ENCODE peak calls at places on chromosomes 4 and X, in nine cellular contexts. I is endothelial cell of umbilical vein, S is GM12878, F is HCT116, C is A549, H is K562, R is SK-N-SH, P is HepG2, A is H1. Y is an unnamed sample.

GRCh38 chr4:148170408-148171385 is 271.5 kb downstream of the NR3C2 start:
- DNase-seq in A (no peak), R (no peak), F (peak), C (no peak), H (no peak), I (no peak), P (no peak), S (no peak), Y (no peak)

GRCh38 chrX:14884714-14885113 is 11.5 kb downstream of the MOSPD2 start:
- DNase-seq in H (no peak), F (no peak), P (no peak), S (no peak), A (no peak), C (no peak), I (no peak), R (no peak), Y (no peak)

GRCh38 chr4:69787879-69788278 is 27.5 kb upstream of the SULT1B1 start:
- DNase-seq in C (no peak), H (no peak), A (no peak), I (peak), F (no peak), P (no peak), R (no peak), S (no peak), Y (no peak)

GRCh38 chrX:19647731-19648588 is 132.7 kb upstream of the MAP3K15 start:
- DNase-seq in I (no peak), R (no peak), H (no peak), P (no peak), S (no peak), F (no peak), A (no peak), C (no peak), Y (peak)

GRCh38 chr4:30616943-30617646 is 103.1 kb upstream of the PCDH7 start:
- DNase-seq in F (no peak), R (no peak), A (no peak), P (no peak), S (no peak), I (no peak), C (no peak), H (no peak), Y (no peak)

GRCh38 chr4:173571620-173572019 is 41.6 kb upstream of the HAND2 start:
- DNase-seq in I (no peak), R (no peak), H (no peak), C (no peak), A (no peak), F (no peak), P (no peak), S (no peak), Y (no peak)

GRCh38 chr4:20195071-20195885 is 56.4 kb upstream of the SLIT2 start:
- DNase-seq in A (no peak), H (no peak), C (no peak), S (no peak), I (peak), P (no peak), R (no peak), F (no peak), Y (peak)

GRCh38 chr4:119034276-119035008 is 101.2 kb upstream of the MYOZ2 start:
- DNase-seq in A (no peak), F (no peak), I (no peak), P (no peak), R (no peak), C (no peak), H (no peak), S (no peak), Y (no peak)

GRCh38 chr4:88017516-88018302 is 10.3 kb downstream of the PKD2 start:
- DNase-seq in S (no peak), C (peak), R (no peak), P (no peak), A (no peak), I (peak), F (no peak), H (no peak), Y (no peak)

GRCh38 chr4:88697113-88697512 is 516 bp downstream of the NAP1L5 start:
- DNase-seq in C (no peak), I (peak), R (peak), A (no peak), F (no peak), S (no peak), H (peak), P (no peak), Y (peak)

GRCh38 chrX:12984629-12985303 is 9.9 kb downstream of the TMSB4X start:
- DNase-seq in S (no peak), C (peak), P (no peak), I (peak), A (no peak), R (no peak), H (peak), F (peak), Y (peak)

GRCh38 chr4:83535945-83536648 is at the start of gene GPAT3:
- DNase-seq in R (peak), S (no peak), C (peak), F (peak), H (peak), P (peak), I (peak), A (peak), Y (peak)

GRCh38 chrX:102835504-102836146 is 101.4 kb upstream of the RAB40AL start:
- DNase-seq in P (peak), I (peak), H (peak), R (no peak), F (no peak), S (no peak), C (no peak), A (peak), Y (peak)

GRCh38 chr4:11535333-11535732 is 106.6 kb upstream of the HS3ST1 start:
- DNase-seq in F (no peak), I (no peak), A (no peak), S (no peak), C (no peak), H (no peak), P (no peak), R (no peak), Y (no peak)

GRCh38 chrX:151323054-151323453 is 74.0 kb upstream of the VMA21 start:
- DNase-seq in A (no peak), H (no peak), P (no peak), R (no peak), C (no peak), I (no peak), S (no peak), F (no peak), Y (no peak)

GRCh38 chr4:115294717-115295116 is 181.3 kb upstream of the NDST4 start:
- DNase-seq in A (no peak), I (no peak), F (no peak), C (no peak), P (no peak), R (no peak), H (no peak), S (no peak), Y (no peak)

GRCh38 chrX:39519213-39519544 is 578.6 kb downstream of the BCOR start:
- DNase-seq in P (no peak), A (no peak), S (no peak), C (no peak), R (peak), F (no peak), I (peak), H (no peak), Y (no peak)

GRCh38 chrX:48474127-48474526 is 1.9 kb upstream of the FTSJ1 start:
- DNase-seq in C (no peak), A (no peak), S (no peak), I (no peak), R (peak), P (no peak), H (peak), F (no peak), Y (peak)

GRCh38 chr4:2836391-2836859 is 7.2 kb upstream of the ADD1 start:
- DNase-seq in I (no peak), C (no peak), A (peak), R (no peak), H (no peak), S (no peak), F (no peak), P (no peak), Y (no peak)

GRCh38 chr4:168717852-168718251 is 221.0 kb downstream of the PALLD start:
- DNase-seq in S (no peak), A (no peak), C (no peak), P (no peak), R (no peak), H (no peak), F (no peak), I (no peak), Y (no peak)

GRCh38 chrX:39262641-39263040 is 461.4 kb downstream of the MID1IP1 start:
- DNase-seq in R (no peak), A (no peak), P (no peak), I (peak), H (no peak), C (no peak), S (no peak), F (no peak), Y (no peak)

GRCh38 chrX:71617742-71618141 is 569 bp downstream of the CXCR3 start:
- DNase-seq in F (no peak), R (no peak), I (no peak), A (no peak), P (no peak), S (no peak), C (no peak), H (no peak), Y (peak)

GRCh38 chr4:166078956-166079355 is 205.9 kb downstream of the TLL1 start:
- DNase-seq in S (no peak), F (no peak), H (no peak), R (no peak), C (no peak), P (no peak), I (no peak), A (no peak), Y (peak)

GRCh38 chr4:174225247-174226054 is 58.0 kb downstream of the FBXO8 start:
- DNase-seq in I (no peak), C (no peak), P (no peak), F (no peak), S (no peak), R (peak), H (peak), A (no peak), Y (no peak)

GRCh38 chr4:165175879-165176278 is 31.5 kb upstream of the KLHL2 start:
- DNase-seq in C (no peak), A (no peak), F (no peak), I (no peak), H (peak), R (no peak), P (no peak), S (no peak), Y (no peak)

GRCh38 chr4:2348786-2349185 is 69.7 kb downstream of the ZFYVE28 start:
- DNase-seq in S (no peak), P (no peak), A (no peak), H (no peak), F (no peak), C (no peak), I (no peak), R (no peak), Y (no peak)

GRCh38 chrX:16839224-16839851 is 30.8 kb downstream of the RBBP7 start:
- DNase-seq in H (peak), A (no peak), R (no peak), I (no peak), F (no peak), S (no peak), P (no peak), C (no peak), Y (no peak)

GRCh38 chr4:145679991-145680455 is at the start of gene C4orf51:
- DNase-seq in F (no peak), C (no peak), H (no peak), I (peak), P (peak), R (no peak), S (no peak), A (no peak), Y (no peak)

GRCh38 chr4:173410106-173410505 is 11.2 kb upstream of the SCRG1 start:
- DNase-seq in S (no peak), H (no peak), F (no peak), A (no peak), P (no peak), R (no peak), I (no peak), C (no peak), Y (peak)

GRCh38 chr4:76430519-76431388 is 4.3 kb upstream of the SHROOM3 start:
- DNase-seq in H (peak), C (peak), R (peak), A (no peak), F (peak), S (no peak), I (peak), P (peak), Y (peak)

GRCh38 chr4:185039508-185040273 is 21.4 kb downstream of the HELT start:
- DNase-seq in C (peak), P (peak), F (peak), A (peak), S (peak), H (peak), R (peak), I (peak), Y (peak)

GRCh38 chrX:71652405-71652804 is 14.9 kb upstream of the LOC101059915 start:
- DNase-seq in F (peak), C (peak), R (peak), A (peak), H (peak), I (peak), S (no peak), P (peak), Y (peak)

GRCh38 chr4:70831293-70831692 is 8.4 kb downstream of the GRSF1 start:
- DNase-seq in F (no peak), H (no peak), R (no peak), I (no peak), C (no peak), P (no peak), A (no peak), S (no peak), Y (no peak)

GRCh38 chrX:38699603-38700110 is 101.6 kb upstream of the MID1IP1 start:
- DNase-seq in A (no peak), P (no peak), S (no peak), C (no peak), H (no peak), R (no peak), F (no peak), I (no peak), Y (no peak)

GRCh38 chr4:152983774-152984411 is 47.8 kb downstream of the FHDC1 start:
- DNase-seq in P (no peak), C (no peak), F (no peak), I (no peak), S (no peak), R (no peak), H (no peak), A (no peak), Y (no peak)
- H3K4me3 ChIP-seq in P (no peak), C (no peak), F (no peak), I (no peak), S (no peak), R (no peak), H (no peak), A (no peak), Y (no peak)

GRCh38 chr4:152935661-152936445 is at the start of gene FHDC1:
- DNase-seq in S (no peak), A (peak), H (peak), C (no peak), I (no peak), R (peak), P (no peak), F (peak), Y (peak)

GRCh38 chr4:152937280-152937534 is 1.1 kb downstream of the FHDC1 start:
- DNase-seq in R (no peak), I (no peak), C (no peak), H (no peak), P (no peak), A (no peak), F (no peak), S (no peak), Y (no peak)

GRCh38 chr4:152936446-152937279 is 540 bp downstream of the FHDC1 start:
- DNase-seq in R (peak), C (peak), A (peak), P (no peak), S (no peak), F (no peak), H (peak), I (peak), Y (peak)

GRCh38 chr4:152937535-152938236 is 1.6 kb downstream of the FHDC1 start:
- DNase-seq in P (no peak), A (peak), R (peak), I (peak), H (peak), S (no peak), C (peak), F (no peak), Y (peak)

DNA sequence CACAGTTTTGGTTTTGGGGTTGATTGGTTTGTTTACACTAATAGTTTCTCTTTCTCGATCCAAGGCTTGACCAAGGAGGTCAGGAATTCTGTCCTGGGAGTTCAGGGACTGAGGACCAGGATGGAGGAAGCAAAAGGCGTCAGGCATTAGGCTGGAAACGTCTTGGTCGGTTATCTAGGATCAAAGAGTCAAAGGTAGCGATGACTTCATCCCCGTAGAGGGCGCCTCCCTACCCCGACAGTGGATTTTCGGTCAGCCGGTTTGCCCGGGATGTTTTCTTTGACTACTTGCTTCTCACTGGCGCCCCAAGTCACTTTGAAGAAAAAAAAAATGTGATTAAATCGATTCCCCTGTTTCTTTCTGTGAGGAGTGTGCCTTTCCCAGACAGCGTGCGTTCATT is 985 bp upstream of the FHDC1 start:
- DNase-seq in C (peak), A (no peak), S (no peak), P (no peak), F (peak), R (no peak), I (no peak), H (peak), Y (peak)
- TF ChIP-seq MAX in C (no peak), A (no peak), S (no peak), P (no peak), F (no peak), R (no peak), I (no peak), H (no peak), Y (no peak)

GRCh38 chrX:63739885-63740284 is 45.1 kb downstream of the ARHGEF9 start:
- DNase-seq in I (no peak), S (no peak), C (no peak), R (no peak), P (no peak), H (no peak), A (no peak), F (no peak), Y (no peak)
- TF ChIP-seq CTCF in I (no peak), S (no peak), C (no peak), R (no peak), P (no peak), H (no peak), A (peak), F (no peak), Y (no peak)

DNA sequence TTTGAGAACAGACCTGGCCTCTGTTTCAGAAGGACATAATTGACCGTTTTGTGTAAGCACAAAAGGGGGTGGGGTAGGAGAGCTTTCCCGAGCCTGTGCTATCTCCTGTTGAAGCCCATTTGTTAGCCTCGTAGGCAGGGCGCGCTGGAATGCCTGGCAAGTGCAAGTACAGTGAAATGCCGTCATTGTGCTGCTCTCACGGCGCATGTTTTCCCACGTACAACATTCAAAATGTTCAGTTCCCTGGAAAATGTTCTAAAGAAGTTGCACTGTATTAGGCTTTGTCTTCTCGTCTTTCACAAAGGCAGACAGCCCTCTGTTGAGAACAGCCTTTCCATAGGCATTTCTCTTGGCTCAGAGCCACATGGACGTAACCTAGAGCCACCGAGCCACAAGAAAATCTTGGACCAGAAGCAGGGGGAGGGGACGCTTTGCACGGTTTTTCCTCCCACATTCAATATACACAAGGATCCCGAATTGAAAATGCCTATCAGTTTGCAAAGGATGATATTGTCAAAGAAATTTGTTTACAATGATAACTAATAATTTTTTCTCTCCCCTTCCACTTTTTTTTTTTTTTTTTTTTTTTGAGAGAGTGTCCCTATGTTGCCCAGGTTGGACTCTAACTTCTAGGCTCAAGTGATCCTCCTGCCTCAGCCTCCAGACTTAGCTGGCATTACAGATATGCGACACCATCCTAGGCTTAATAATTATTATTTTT is 54.6 kb upstream of the RAPGEF2 start:
- DNase-seq in I (peak), A (no peak), R (peak), C (peak), P (peak), H (peak), S (no peak), F (no peak), Y (no peak)
- H3K4me3 ChIP-seq in I (peak), A (no peak), R (peak), C (no peak), P (peak), H (peak), S (no peak), F (no peak), Y (no peak)

GRCh38 chr4:151830168-151830567 is 69.4 kb upstream of the GATB start:
- DNase-seq in S (no peak), A (no peak), R (no peak), I (no peak), C (no peak), P (no peak), H (no peak), F (no peak), Y (no peak)
- TF ChIP-seq MAX in S (no peak), A (no peak), R (no peak), I (no peak), C (no peak), P (no peak), H (no peak), F (no peak), Y (no peak)

DNA sequence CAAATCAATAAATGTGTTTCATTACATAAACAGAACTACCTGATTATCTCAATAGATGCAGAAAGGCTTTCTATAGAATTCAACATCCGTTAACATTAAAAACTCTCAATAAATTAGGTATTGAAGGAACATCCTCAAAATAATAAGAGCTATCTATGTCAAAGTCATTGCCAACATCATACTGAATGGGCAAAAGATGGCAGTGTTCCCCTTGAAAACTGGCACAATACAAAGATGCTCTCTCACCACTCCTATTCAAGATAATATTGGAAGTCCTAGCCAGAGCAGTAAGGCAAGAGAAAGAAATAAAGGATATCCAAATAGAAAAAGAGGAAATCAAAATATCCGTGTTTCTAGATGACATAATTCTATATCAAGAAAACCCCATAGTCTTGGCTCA is 466.4 kb downstream of the MAGEE1 start:
- DNase-seq in H (no peak), S (no peak), P (no peak), C (no peak), R (no peak), I (peak), A (no peak), F (no peak), Y (peak)
- TF ChIP-seq CTCF in H (no peak), S (no peak), P (no peak), C (no peak), R (peak), I (no peak), A (no peak), F (no peak), Y (no peak)

GRCh38 chrX:1521459-1521956 is 15.5 kb downstream of the P2RY8 start:
- DNase-seq in S (peak), C (no peak), A (peak), P (peak), I (no peak), F (no peak), R (no peak), H (no peak), Y (peak)
- H3K4me3 ChIP-seq in S (peak), C (no peak), A (no peak), P (no peak), I (no peak), F (no peak), R (no peak), H (no peak), Y (peak)

GRCh38 chr4:10526431-10527222 is 69.4 kb upstream of the ZNF518B start:
- DNase-seq in R (no peak), S (no peak), H (peak), A (no peak), P (no peak), I (no peak), C (no peak), F (peak), Y (no peak)

GRCh38 chr4:10524196-10524833 is 67.1 kb upstream of the ZNF518B start:
- DNase-seq in A (no peak), S (no peak), C (no peak), R (no peak), F (no peak), I (no peak), P (no peak), H (no peak), Y (peak)

GRCh38 chr4:10521386-10521785 is 64.2 kb upstream of the ZNF518B start:
- DNase-seq in H (no peak), I (no peak), R (no peak), A (no peak), C (no peak), P (no peak), F (no peak), S (no peak), Y (no peak)
- TF ChIP-seq MAX in H (no peak), I (no peak), R (no peak), A (no peak), C (no peak), P (no peak), F (no peak), S (no peak), Y (no peak)